ENCODE peak calls at places on chromosomes 1 and 21, in six cellular contexts. X is GM12878, E is A549, R is K562, S is endothelial cell of umbilical vein, P is HepG2. H is an unnamed sample.

GRCh38 chr1:203336097-203336496 is 14.8 kb downstream of the FMOD start:
- DNase-seq in R (no peak), S (no peak), E (no peak), X (no peak), P (no peak), H (no peak)

GRCh38 chr1:218711884-218712674 is 366.9 kb downstream of the TGFB2 start:
- DNase-seq in R (no peak), S (peak; percentile 26), P (no peak), E (peak; percentile 73), X (no peak), H (no peak)

GRCh38 chr1:55286851-55287602 is 71.9 kb upstream of the USP24 start:
- DNase-seq in R (no peak), S (peak; percentile 40), P (no peak), E (no peak), X (no peak), H (no peak)

GRCh38 chr1:190250368-190250767 is 227.3 kb downstream of the BRINP3 start:
- DNase-seq in S (no peak), X (no peak), E (no peak), P (no peak), R (no peak), H (peak; percentile 2)

GRCh38 chr1:84356881-84357280 is 41.4 kb upstream of the DNASE2B start:
- DNase-seq in E (no peak), S (no peak), R (no peak), P (no peak), X (no peak), H (no peak)

GRCh38 chr1:218557731-218558130 is 212.6 kb downstream of the TGFB2 start:
- DNase-seq in E (peak; percentile 64), S (peak; percentile 96), R (no peak), P (no peak), X (no peak), H (no peak)

GRCh38 chr1:220492671-220493070 is 35.3 kb upstream of the MARK1 start:
- DNase-seq in E (no peak), S (no peak), R (no peak), X (no peak), P (no peak), H (no peak)

GRCh38 chr1:195150768-195151167 is 1457.5 kb downstream of the KCNT2 start:
- DNase-seq in X (no peak), E (no peak), S (no peak), R (no peak), P (no peak), H (no peak)

GRCh38 chr1:115363171-115363570 is 25.1 kb upstream of the NGF start:
- DNase-seq in R (no peak), X (no peak), E (no peak), P (no peak), S (no peak), H (no peak)

GRCh38 chr1:157272264-157272663 is 134.1 kb upstream of the ETV3 start:
- DNase-seq in S (no peak), R (no peak), E (no peak), X (no peak), P (no peak), H (no peak)

GRCh38 chr1:77282866-77283539 is 1.2 kb downstream of the AK5 start:
- DNase-seq in P (no peak), S (peak; percentile 34), E (no peak), X (no peak), R (no peak), H (peak; percentile 18)

GRCh38 chr1:230627767-230628166 is 14.5 kb upstream of the COG2 start:
- DNase-seq in X (no peak), P (no peak), S (no peak), E (no peak), R (no peak), H (no peak)
- TF ChIP-seq POLR2A in X (no peak), P (no peak), S (no peak), E (no peak), R (no peak), H (no peak)

GRCh38 chr21:38639782-38640750 is 141.8 kb upstream of the ERG start:
- DNase-seq in S (no peak), R (no peak), X (no peak), E (no peak), P (no peak), H (peak; percentile 69)

GRCh38 chr21:38631676-38632075 is 133.4 kb upstream of the ERG start:
- DNase-seq in R (no peak), P (no peak), S (no peak), E (no peak), X (no peak), H (no peak)

GRCh38 chr21:38631171-38631570 is 132.9 kb upstream of the ERG start:
- DNase-seq in E (no peak), P (no peak), X (no peak), R (no peak), S (no peak), H (no peak)

DNA sequence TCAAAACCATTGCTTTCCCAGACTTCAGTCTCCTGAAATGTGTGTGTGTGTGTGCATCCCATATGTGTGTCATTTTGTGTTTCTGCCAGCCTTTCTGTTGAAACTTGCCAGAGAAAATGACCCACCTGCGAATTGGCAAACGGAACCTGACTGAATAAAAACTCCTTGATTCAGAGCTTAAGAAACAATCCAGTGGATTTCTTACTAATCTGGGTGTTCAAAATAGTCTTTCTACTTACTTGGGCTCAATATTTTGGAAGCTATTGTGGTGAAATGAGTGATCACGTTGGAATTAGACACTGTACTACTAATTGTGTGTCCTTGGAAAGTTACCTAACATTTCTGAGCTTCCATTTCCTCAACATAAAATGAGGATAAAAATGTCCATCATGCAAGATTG is 138.9 kb upstream of the ERG start:
- DNase-seq in P (no peak), S (no peak), E (no peak), R (no peak), X (no peak), H (no peak)
- TF ChIP-seq MYC in P (no peak), S (no peak), E (no peak), R (no peak), X (no peak), H (no peak)

GRCh38 chr1:91120421-91120820 is 98.6 kb upstream of the ZNF644 start:
- DNase-seq in P (no peak), X (no peak), S (no peak), R (no peak), E (no peak), H (no peak)
- TF ChIP-seq MAX in P (no peak), X (no peak), S (no peak), R (no peak), E (no peak), H (no peak)

GRCh38 chr1:2321258-2321657 is 70.1 kb downstream of the MORN1 start:
- DNase-seq in R (no peak), X (no peak), S (no peak), E (no peak), P (no peak), H (no peak)

GRCh38 chr1:2320760-2321159 is 70.6 kb downstream of the MORN1 start:
- DNase-seq in E (no peak), S (no peak), X (no peak), R (no peak), P (no peak), H (no peak)

GRCh38 chr1:2322593-2323295 is 68.6 kb downstream of the MORN1 start:
- DNase-seq in S (no peak), R (no peak), E (no peak), P (no peak), X (no peak), H (no peak)

GRCh38 chr1:2323575-2323974 is 67.8 kb downstream of the MORN1 start:
- DNase-seq in P (no peak), E (no peak), X (no peak), R (no peak), S (no peak), H (no peak)

DNA sequence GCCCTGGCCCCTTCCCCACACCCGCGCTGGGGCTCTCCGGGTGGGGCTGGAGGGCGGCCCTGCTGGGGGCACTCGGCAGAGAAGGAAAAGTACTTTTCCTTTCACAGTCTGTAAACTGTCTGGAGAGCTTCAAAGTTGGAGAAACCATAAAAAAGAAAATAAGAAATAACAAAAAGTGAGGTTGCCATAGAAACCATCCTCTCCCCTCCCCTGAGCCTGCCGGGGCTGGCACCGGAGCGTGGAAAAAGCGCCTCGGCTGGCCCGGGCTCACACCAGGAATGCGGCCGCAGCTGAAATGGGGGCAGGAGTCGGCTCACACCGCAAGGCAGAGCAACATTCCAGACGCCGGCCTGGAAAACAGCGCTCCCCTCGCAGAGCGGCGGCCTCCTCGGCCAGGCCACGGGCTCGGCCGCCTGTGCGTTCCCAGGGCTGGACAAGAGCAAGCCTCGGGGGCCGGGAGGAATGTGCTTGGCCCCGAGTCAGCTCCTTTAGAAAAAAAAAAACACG is 69.2 kb downstream of the MORN1 start:
- DNase-seq in R (no peak), E (no peak), S (peak; percentile 88), P (peak; percentile 34), X (no peak), H (no peak)
- TF ChIP-seq POLR2A in R (no peak), E (no peak), S (no peak), P (no peak), X (no peak), H (no peak)

GRCh38 chr1:7447093-7447492 is 324.0 kb upstream of the VAMP3 start:
- DNase-seq in S (no peak), R (no peak), P (no peak), E (no peak), X (no peak), H (no peak)
- TF ChIP-seq MYC in S (no peak), R (no peak), P (no peak), E (no peak), X (no peak), H (no peak)

GRCh38 chr1:62746086-62746808 is 37.7 kb upstream of the ATG4C start:
- DNase-seq in E (peak; percentile 36), X (no peak), R (peak; percentile 26), S (peak; percentile 58), P (peak; percentile 48), H (peak; percentile 52)
- TF ChIP-seq MAX in E (no peak), X (no peak), R (no peak), S (no peak), P (no peak), H (no peak)

H was measured in NB4.